ENCODE peak calls at places on chromosome 1, in ten cellular contexts. Q is NCI-H1930; J is Calu3; I is non-pigmented ciliary epithelial cell; N is T-helper 2 cell; R is HFFc6; O is T-helper 9 cell; P is GM04504; B is uterus; L is stimulated activated CD4-positive, alpha-beta T cell treated with anti-CD3 and anti-CD28 coated beads, Interleukin-2, amount 100 ng/mL, for 48 hours. S is an unnamed sample.

GRCh38 chr1:199282910-199283309 is 644.1 kb downstream of the PTPRC start:
- DNase-seq in Q (no peak), J (no peak), I (no peak), N (no peak), R (no peak), O (no peak), P (no peak), B (no peak), L (no peak), S (no peak)

GRCh38 chr1:55418625-55419024 is 203.5 kb upstream of the USP24 start:
- DNase-seq in Q (no peak), J (no peak), I (no peak), N (no peak), R (no peak), O (no peak), P (no peak), B (no peak), L (no peak), S (no peak)

GRCh38 chr1:32215629-32216505 is 6.3 kb downstream of the TMEM234 start:
- DNase-seq in Q (peak; percentile 18), J (peak; percentile 74), I (no peak), N (peak; percentile 41), R (peak; percentile 49), O (peak; percentile 45), P (no peak), B (peak; percentile 42), L (peak; percentile 43), S (peak; percentile 29)

GRCh38 chr1:228471762-228472398 is 15.3 kb upstream of the RNF187 start:
- DNase-seq in Q (peak; percentile 25), J (no peak), I (no peak), N (no peak), R (peak; percentile 21), O (no peak), P (no peak), B (no peak), L (no peak), S (no peak)

GRCh38 chr1:159700312-159700711 is 14.1 kb downstream of the CRP start:
- DNase-seq in Q (no peak), J (no peak), I (no peak), N (no peak), R (no peak), O (no peak), P (no peak), B (no peak), L (no peak), S (no peak)

GRCh38 chr1:61898658-61899057 is 156.4 kb downstream of the PATJ start:
- DNase-seq in Q (no peak), J (no peak), I (no peak), N (no peak), R (no peak), O (no peak), P (no peak), B (no peak), L (no peak), S (no peak)

GRCh38 chr1:216904457-216904856 is 181.2 kb upstream of the ESRRG start:
- DNase-seq in Q (no peak), J (no peak), I (no peak), N (no peak), R (no peak), O (no peak), P (no peak), B (no peak), L (no peak), S (no peak)

GRCh38 chr1:245156736-245157505 is 2.1 kb downstream of the KIF26B start:
- DNase-seq in Q (no peak), J (peak; percentile 28), I (no peak), N (no peak), R (no peak), O (no peak), P (no peak), B (no peak), L (no peak), S (no peak)

GRCh38 chr1:76939107-76939816 is 72.0 kb downstream of the ST6GALNAC5 start:
- DNase-seq in Q (no peak), J (no peak), I (no peak), N (no peak), R (peak; percentile 72), O (no peak), P (peak; percentile 66), B (no peak), L (no peak), S (no peak)

GRCh38 chr1:36349241-36349671 is 25.8 kb upstream of the EVA1B start:
- DNase-seq in Q (no peak), J (no peak), I (no peak), N (no peak), R (peak; percentile 37), O (no peak), P (no peak), B (no peak), L (no peak), S (no peak)

GRCh38 chr1:65067491-65068201 is 80.4 kb upstream of the AK4 start:
- DNase-seq in Q (peak; percentile 64), J (peak; percentile 46), I (no peak), N (peak; percentile 28), R (peak; percentile 37), O (peak; percentile 36), P (no peak), B (peak; percentile 82), L (peak; percentile 26), S (peak; percentile 14)

GRCh38 chr1:99648107-99648506 is 2.2 kb downstream of the PALMD start:
- DNase-seq in Q (no peak), J (peak; percentile 59), I (no peak), N (no peak), R (no peak), O (no peak), P (no peak), B (peak; percentile 63), L (no peak), S (no peak)

GRCh38 chr1:11448375-11449085 is 30.4 kb upstream of the DISP3 start:
- DNase-seq in Q (no peak), J (no peak), I (no peak), N (no peak), R (no peak), O (no peak), P (no peak), B (no peak), L (no peak), S (no peak)

GRCh38 chr1:85330206-85330605 is 53.8 kb upstream of the BCL10 start:
- DNase-seq in Q (no peak), J (peak; percentile 54), I (no peak), N (no peak), R (peak; percentile 79), O (no peak), P (peak; percentile 74), B (no peak), L (no peak), S (no peak)

GRCh38 chr1:231965615-231966014 is 339.0 kb downstream of the DISC1 start:
- DNase-seq in Q (no peak), J (no peak), I (no peak), N (no peak), R (no peak), O (no peak), P (no peak), B (no peak), L (no peak), S (no peak)

GRCh38 chr1:3352952-3353331 is 101.5 kb upstream of the ARHGEF16 start:
- DNase-seq in Q (no peak), J (no peak), I (peak; percentile 13), N (no peak), R (no peak), O (no peak), P (no peak), B (peak; percentile 80), L (no peak), S (no peak)

GRCh38 chr1:53498555-53499142 is 39.5 kb downstream of the DMRTB1 start:
- DNase-seq in Q (no peak), J (no peak), I (no peak), N (no peak), R (peak; percentile 33), O (no peak), P (peak; percentile 42), B (no peak), L (no peak), S (no peak)

GRCh38 chr1:54973205-54973921 is 7.1 kb upstream of the TMEM61 start:
- DNase-seq in Q (no peak), J (peak; percentile 35), I (no peak), N (no peak), R (peak; percentile 16), O (no peak), P (no peak), B (no peak), L (no peak), S (no peak)

GRCh38 chr1:36166938-36167910 is 11.3 kb downstream of the MAP7D1 start:
- DNase-seq in Q (no peak), J (no peak), I (no peak), N (no peak), R (peak; percentile 81), O (no peak), P (no peak), B (no peak), L (no peak), S (peak; percentile 27)

GRCh38 chr1:69070660-69071373 is 496.9 kb upstream of the LRRC7 start:
- DNase-seq in Q (no peak), J (no peak), I (no peak), N (no peak), R (no peak), O (no peak), P (no peak), B (no peak), L (no peak), S (no peak)

GRCh38 chr1:91345395-91346005 is 59.1 kb downstream of the HFM1 start:
- DNase-seq in Q (no peak), J (no peak), I (no peak), N (no peak), R (no peak), O (no peak), P (no peak), B (no peak), L (no peak), S (no peak)

GRCh38 chr1:12353981-12354380 is 124.2 kb downstream of the VPS13D start:
- DNase-seq in Q (no peak), J (no peak), I (no peak), N (no peak), R (no peak), O (no peak), P (no peak), B (no peak), L (no peak), S (no peak)